ENCODE peak calls at places on chromosome 1, in five cellular contexts. W, R, H, T and E are unnamed samples.

GRCh38 chr1:199693724-199694123 is 333.8 kb upstream of the NR5A2 start:
- DNase-seq in W (no peak), R (no peak), H (no peak), T (no peak), E (no peak)

GRCh38 chr1:41021526-41022308 is at the start of gene SLFNL1:
- DNase-seq in W (no peak), R (no peak), H (no peak), T (peak), E (no peak)

GRCh38 chr1:232282541-232282940 is 347.4 kb downstream of the SIPA1L2 start:
- DNase-seq in W (no peak), R (no peak), H (no peak), T (no peak), E (no peak)

GRCh38 chr1:173960625-173961024 is 43.5 kb upstream of the SERPINC1 start:
- DNase-seq in W (no peak), R (no peak), H (no peak), T (no peak), E (no peak)

GRCh38 chr1:2936568-2937515 is 84.4 kb upstream of the ACTRT2 start:
- DNase-seq in W (no peak), R (no peak), H (no peak), T (no peak), E (no peak)

GRCh38 chr1:48674641-48675040 is 102.0 kb downstream of the BEND5 start:
- DNase-seq in W (no peak), R (no peak), H (no peak), T (no peak), E (no peak)

GRCh38 chr1:109657970-109658369 is 2.1 kb downstream of the GSTM4 start:
- DNase-seq in W (no peak), R (no peak), H (peak), T (no peak), E (no peak)

GRCh38 chr1:232127190-232127589 is 500.6 kb downstream of the DISC1 start:
- DNase-seq in W (no peak), R (no peak), H (no peak), T (peak), E (no peak)

GRCh38 chr1:202288177-202288576 is 53.6 kb downstream of the UBE2T start:
- DNase-seq in W (no peak), R (no peak), H (no peak), T (no peak), E (no peak)

GRCh38 chr1:5990913-5991783 is 1.1 kb downstream of the NPHP4 start:
- DNase-seq in W (no peak), R (peak), H (no peak), T (peak), E (peak)

GRCh38 chr1:42177551-42177981 is 13.0 kb upstream of the GUCA2A start:
- DNase-seq in W (no peak), R (no peak), H (no peak), T (peak), E (no peak)

GRCh38 chr1:24857528-24858133 is 72.4 kb downstream of the RUNX3 start:
- DNase-seq in W (no peak), R (no peak), H (no peak), T (no peak), E (no peak)

GRCh38 chr1:235835226-235835625 is 31.5 kb downstream of the LYST start:
- DNase-seq in W (no peak), R (no peak), H (no peak), T (no peak), E (no peak)

GRCh38 chr1:108592030-108592759 is 32.3 kb downstream of the EEIG2 start:
- DNase-seq in W (no peak), R (no peak), H (no peak), T (no peak), E (no peak)

GRCh38 chr1:20729990-20730689 is 2.4 kb downstream of the SH2D5 start:
- DNase-seq in W (peak), R (no peak), H (peak), T (no peak), E (no peak)

GRCh38 chr1:185823471-185823870 is 89.3 kb downstream of the HMCN1 start:
- DNase-seq in W (no peak), R (no peak), H (no peak), T (no peak), E (no peak)

GRCh38 chr1:84272401-84272800 is 29.1 kb upstream of the SAMD13 start:
- DNase-seq in W (no peak), R (no peak), H (no peak), T (no peak), E (no peak)

GRCh38 chr1:184362876-184363275 is 24.0 kb upstream of the C1orf21 start:
- DNase-seq in W (no peak), R (no peak), H (no peak), T (peak), E (no peak)

GRCh38 chr1:19096036-19096833 is 113.8 kb downstream of the UBR4 start:
- DNase-seq in W (no peak), R (no peak), H (no peak), T (no peak), E (no peak)

GRCh38 chr1:220374449-220374848 is 102.2 kb upstream of the RAB3GAP2 start:
- DNase-seq in W (no peak), R (no peak), H (no peak), T (no peak), E (no peak)

GRCh38 chr1:210905944-210906453 is 227.9 kb downstream of the KCNH1 start:
- DNase-seq in W (no peak), R (no peak), H (no peak), T (no peak), E (no peak)

GRCh38 chr1:3623441-3624150 is 1.2 kb upstream of the TPRG1L start:
- DNase-seq in W (no peak), R (no peak), H (no peak), T (no peak), E (no peak)

GRCh38 chr1:164583835-164584539 is 25.0 kb downstream of the PBX1 start:
- DNase-seq in W (no peak), R (no peak), H (no peak), T (no peak), E (no peak)

GRCh38 chr1:215749423-215749822 is 182.3 kb downstream of the KCTD3 start:
- DNase-seq in W (no peak), R (no peak), H (no peak), T (peak), E (no peak)

GRCh38 chr1:187626056-187626455 is 797.3 kb downstream of the PLA2G4A start:
- DNase-seq in W (no peak), R (no peak), H (no peak), T (no peak), E (no peak)

GRCh38 chr1:95034506-95034905 is 38.2 kb downstream of the ALG14 start:
- DNase-seq in W (no peak), R (no peak), H (no peak), T (no peak), E (no peak)

GRCh38 chr1:33007190-33008050 is 29.3 kb downstream of the AK2 start:
- DNase-seq in W (no peak), R (no peak), H (no peak), T (peak), E (no peak)
- TF ChIP-seq CTCF in W (peak), R (peak), H (no peak), T (peak), E (no peak)

GRCh38 chr1:88735909-88736308 is 51.8 kb downstream of the PKN2 start:
- DNase-seq in W (no peak), R (no peak), H (no peak), T (no peak), E (no peak)

GRCh38 chr1:88741413-88741812 is 57.3 kb downstream of the PKN2 start:
- DNase-seq in W (no peak), R (no peak), H (no peak), T (peak), E (no peak)

GRCh38 chr1:88740784-88741183 is 56.7 kb downstream of the PKN2 start:
- DNase-seq in W (no peak), R (no peak), H (no peak), T (no peak), E (no peak)

GRCh38 chr1:88737338-88737927 is 53.4 kb downstream of the PKN2 start:
- DNase-seq in W (no peak), R (no peak), H (no peak), T (no peak), E (no peak)

GRCh38 chr1:88736633-88737248 is 52.7 kb downstream of the PKN2 start:
- DNase-seq in W (no peak), R (peak), H (no peak), T (peak), E (no peak)
- TF ChIP-seq CTCF in W (no peak), R (peak), H (no peak), T (peak), E (no peak)

GRCh38 chr1:54721719-54722118 is 6.1 kb downstream of the TTC4 start:
- DNase-seq in W (no peak), R (no peak), H (no peak), T (peak), E (no peak)
- TF ChIP-seq CTCF in W (no peak), R (no peak), H (no peak), T (no peak), E (no peak)

GRCh38 chr1:9246841-9247785 is 12.5 kb downstream of the H6PD start:
- DNase-seq in W (no peak), R (no peak), H (no peak), T (no peak), E (no peak)
- TF ChIP-seq CTCF in W (no peak), R (no peak), H (no peak), T (no peak), E (no peak)

GRCh38 chr1:17849216-17849615 is 94.1 kb downstream of the ACTL8 start:
- DNase-seq in W (no peak), R (no peak), H (no peak), T (no peak), E (no peak)
- TF ChIP-seq CTCF in W (no peak), R (no peak), H (no peak), T (peak), E (no peak)

GRCh38 chr1:33029921-33030320 is 6.8 kb downstream of the AK2 start:
- DNase-seq in W (no peak), R (no peak), H (no peak), T (no peak), E (no peak)

GRCh38 chr1:33029209-33029608 is 7.5 kb downstream of the AK2 start:
- DNase-seq in W (no peak), R (no peak), H (no peak), T (no peak), E (no peak)

GRCh38 chr1:33030575-33030974 is 6.1 kb downstream of the AK2 start:
- DNase-seq in W (no peak), R (no peak), H (no peak), T (peak), E (no peak)

GRCh38 chr1:33031506-33031905 is 5.2 kb downstream of the AK2 start:
- DNase-seq in W (no peak), R (no peak), H (no peak), T (no peak), E (no peak)

DNA sequence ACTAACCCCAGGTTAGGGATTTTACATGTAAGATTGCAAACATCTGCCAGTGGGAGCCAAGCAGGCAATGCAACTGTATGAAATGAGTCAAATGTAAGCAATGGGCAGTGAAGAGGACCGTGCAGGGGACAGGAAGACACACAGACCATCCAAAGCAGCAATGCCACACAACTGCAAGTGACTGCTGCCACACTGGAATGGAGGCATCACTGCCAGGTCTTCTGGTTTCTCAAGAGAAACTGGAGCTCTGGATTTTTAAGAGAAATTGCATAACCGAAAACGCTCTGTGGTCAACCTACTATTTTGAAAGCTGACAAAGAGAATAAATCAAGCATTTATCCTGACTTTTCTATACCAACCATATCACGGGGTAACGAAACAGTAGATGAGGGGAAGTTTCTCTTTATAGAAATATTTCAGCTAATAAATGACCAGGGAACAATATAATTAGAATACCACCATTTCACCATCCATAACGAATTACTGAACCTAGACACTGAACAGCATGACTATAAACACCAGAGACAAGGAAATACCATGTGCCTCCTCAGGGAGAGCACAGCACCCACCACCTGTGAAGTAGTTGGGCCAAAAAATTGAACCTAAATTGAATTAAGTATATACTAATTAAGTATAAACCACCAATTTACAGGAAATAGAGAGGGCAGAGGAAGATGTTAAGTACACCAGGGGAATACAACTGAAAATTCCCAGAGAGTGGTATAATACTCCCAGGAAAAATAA is 4.4 kb downstream of the AK2 start:
- DNase-seq in W (no peak), R (no peak), H (no peak), T (no peak), E (no peak)
- TF ChIP-seq CTCF in W (no peak), R (no peak), H (no peak), T (no peak), E (no peak)

GRCh38 chr1:205963352-205963751 is 20.1 kb upstream of the SLC26A9 start:
- DNase-seq in W (no peak), R (no peak), H (no peak), T (peak), E (no peak)

GRCh38 chr1:205959789-205960188 is 16.5 kb upstream of the SLC26A9 start:
- DNase-seq in W (no peak), R (no peak), H (no peak), T (no peak), E (no peak)

GRCh38 chr1:205962821-205963221 is 19.6 kb upstream of the SLC26A9 start:
- DNase-seq in W (no peak), R (no peak), H (no peak), T (no peak), E (no peak)

GRCh38 chr1:205961970-205962820 is 18.9 kb upstream of the SLC26A9 start:
- DNase-seq in W (no peak), R (no peak), H (no peak), T (no peak), E (no peak)

GRCh38 chr1:205961405-205961804 is 18.1 kb upstream of the SLC26A9 start:
- DNase-seq in W (no peak), R (peak), H (no peak), T (no peak), E (no peak)
- TF ChIP-seq CTCF in W (no peak), R (no peak), H (no peak), T (no peak), E (no peak)